ENCODE peak calls at places on chromosome 4, in four cellular contexts. U is NCI-H2081, X is NCI-H187, M is NCI-H510A treated with DMSO at 0.1 percent for 48 hours. F is an unnamed sample.

GRCh38 chr4:144666539-144667175 is 20.7 kb downstream of the HHIP start:
- DNase-seq in U (no peak), X (no peak), M (no peak), F (no peak)

GRCh38 chr4:25590171-25590570 is 65.5 kb upstream of the SLC34A2 start:
- DNase-seq in U (no peak), X (no peak), M (no peak), F (no peak)

GRCh38 chr4:123244233-123244632 is 152.4 kb upstream of the SPRY1 start:
- DNase-seq in U (no peak), X (no peak), M (no peak), F (no peak)

GRCh38 chr4:145956288-145956890 is 17.8 kb upstream of the ZNF827 start:
- DNase-seq in U (peak), X (no peak), M (peak), F (peak)

GRCh38 chr4:39528056-39528465 is 822 bp upstream of the UGDH start:
- DNase-seq in U (no peak), X (peak), M (no peak), F (peak)

GRCh38 chr4:16205298-16206164 is 20.7 kb downstream of the TAPT1 start:
- DNase-seq in U (peak), X (peak), M (peak), F (peak)

GRCh38 chr4:83212041-83212851 is 72.4 kb downstream of the COQ2 start:
- DNase-seq in U (peak), X (no peak), M (no peak), F (peak)

GRCh38 chr4:21012851-21013331 is 312.6 kb downstream of the PACRGL start:
- DNase-seq in U (no peak), X (no peak), M (no peak), F (no peak)

GRCh38 chr4:37066149-37066548 is 178.4 kb upstream of the NWD2 start:
- DNase-seq in U (peak), X (no peak), M (no peak), F (no peak)

GRCh38 chr4:60780874-60781273 is 419.3 kb upstream of the ADGRL3 start:
- DNase-seq in U (no peak), X (no peak), M (no peak), F (no peak)

GRCh38 chr4:172794378-172794777 is 374.2 kb upstream of the GALNT7 start:
- DNase-seq in U (no peak), X (no peak), M (no peak), F (no peak)

GRCh38 chr4:1379351-1379781 is 26.9 kb downstream of the NKX1-1 start:
- DNase-seq in U (no peak), X (no peak), M (no peak), F (peak)

GRCh38 chr4:1232661-1233621 is 16.0 kb downstream of the CTBP1 start:
- DNase-seq in U (no peak), X (no peak), M (no peak), F (no peak)

GRCh38 chr4:28879178-28879577 is 1841.0 kb upstream of the PCDH7 start:
- DNase-seq in U (no peak), X (no peak), M (no peak), F (no peak)

GRCh38 chr4:185718578-185719492 is 93.2 kb downstream of the SORBS2 start:
- DNase-seq in U (no peak), X (no peak), M (no peak), F (no peak)

GRCh38 chr4:165112258-165113156 is at the start of gene TMEM192:
- DNase-seq in U (peak), X (peak), M (peak), F (peak)

GRCh38 chr4:153181293-153182080 is 22.8 kb upstream of the TRIM2 start:
- DNase-seq in U (no peak), X (no peak), M (no peak), F (no peak)

GRCh38 chr4:27463816-27464215 is 603.2 kb downstream of the STIM2 start:
- DNase-seq in U (no peak), X (no peak), M (no peak), F (no peak)

GRCh38 chr4:186858355-186858754 is 134.7 kb upstream of the FAT1 start:
- DNase-seq in U (no peak), X (no peak), M (no peak), F (no peak)

GRCh38 chr4:105191621-105192210 is 45.0 kb downstream of the TET2 start:
- DNase-seq in U (no peak), X (no peak), M (no peak), F (no peak)

GRCh38 chr4:19924761-19925160 is 326.9 kb upstream of the SLIT2 start:
- DNase-seq in U (no peak), X (no peak), M (no peak), F (no peak)

GRCh38 chr4:139910106-139910505 is 243.9 kb downstream of the MAML3 start:
- DNase-seq in U (no peak), X (no peak), M (no peak), F (no peak)

GRCh38 chr4:182895791-182896292 is 21.3 kb downstream of the DCTD start:
- DNase-seq in U (no peak), X (no peak), M (peak), F (no peak)

GRCh38 chr4:120857312-120857711 is 65.2 kb downstream of the PRDM5 start:
- DNase-seq in U (no peak), X (no peak), M (no peak), F (no peak)

GRCh38 chr4:11313157-11313943 is 115.3 kb downstream of the HS3ST1 start:
- DNase-seq in U (no peak), X (no peak), M (no peak), F (no peak)

GRCh38 chr4:110055014-110055768 is 142.5 kb downstream of the EGF start:
- DNase-seq in U (no peak), X (no peak), M (no peak), F (no peak)

GRCh38 chr4:168164915-168165548 is 72.7 kb downstream of the ANXA10 start:
- DNase-seq in U (no peak), X (no peak), M (no peak), F (no peak)

GRCh38 chr4:168451331-168451730 is 29.0 kb downstream of the DDX60L start:
- DNase-seq in U (no peak), X (no peak), M (no peak), F (no peak)

GRCh38 chr4:5971077-5971447 is 47.2 kb downstream of the C4orf50 start:
- DNase-seq in U (no peak), X (no peak), M (peak), F (no peak)

GRCh38 chr4:141957416-141957815 is 321.0 kb downstream of the IL15 start:
- DNase-seq in U (no peak), X (no peak), M (no peak), F (no peak)

GRCh38 chr4:55949480-55949802 is 696 bp downstream of the CEP135 start:
- DNase-seq in U (no peak), X (no peak), M (peak), F (no peak)

GRCh38 chr4:17502764-17503163 is 9.1 kb downstream of the QDPR start:
- DNase-seq in U (no peak), X (no peak), M (no peak), F (no peak)

F was measured in CD4-positive, alpha-beta memory T cell.